ENCODE peak calls at places on chromosomes 13 and 19, in seven cellular contexts. Y is SJSA1; X is hippocampal formation; J is effector memory CD4-positive, alpha-beta T cell; C is Caki2; V is activated naive CD4-positive, alpha-beta T cell treated with Interleukin-2 at 50 U/mL for 16 hours; O is M059J. H is an unnamed sample.

GRCh38 chr13:99191336-99191899 is 9.2 kb upstream of the UBAC2 start:
- DNase-seq in Y (no peak), X (no peak), J (no peak), C (no peak), V (no peak), O (no peak), H (no peak)

GRCh38 chr19:56117376-56117884 is 3.7 kb downstream of the ZNF787 start:
- DNase-seq in Y (no peak), X (no peak), J (no peak), C (no peak), V (no peak), O (no peak), H (no peak)

GRCh38 chr13:30898721-30899188 is 7.3 kb upstream of the MEDAG start:
- DNase-seq in Y (peak; percentile 53), X (no peak), J (no peak), C (peak; percentile 3), V (no peak), O (peak; percentile 90), H (no peak)

GRCh38 chr19:16325671-16326400 is 1.2 kb downstream of the KLF2 start:
- DNase-seq in Y (no peak), X (no peak), J (peak; percentile 36), C (no peak), V (peak; percentile 52), O (no peak), H (peak; percentile 62)

GRCh38 chr19:19224852-19225494 is 13.2 kb downstream of the NCAN start:
- DNase-seq in Y (peak; percentile 73), X (no peak), J (peak; percentile 53), C (peak; percentile 83), V (peak; percentile 76), O (no peak), H (peak; percentile 88)

GRCh38 chr19:3575260-3575741 is 2.6 kb downstream of the HMG20B start:
- DNase-seq in Y (no peak), X (no peak), J (no peak), C (no peak), V (peak; percentile 31), O (no peak), H (no peak)

GRCh38 chr19:5096536-5096935 is 127.6 kb downstream of the KDM4B start:
- DNase-seq in Y (no peak), X (no peak), J (no peak), C (no peak), V (no peak), O (no peak), H (no peak)

GRCh38 chr13:63517376-63517775 is 2101.7 kb upstream of the PCDH20 start:
- DNase-seq in Y (no peak), X (no peak), J (no peak), C (no peak), V (no peak), O (peak; percentile 14), H (no peak)

GRCh38 chr13:32040052-32040642 is 8.6 kb downstream of the FRY start:
- DNase-seq in Y (no peak), X (no peak), J (no peak), C (no peak), V (no peak), O (no peak), H (no peak)

GRCh38 chr13:29748097-29748496 is 102.3 kb downstream of the UBL3 start:
- DNase-seq in Y (no peak), X (no peak), J (no peak), C (no peak), V (no peak), O (no peak), H (no peak)

GRCh38 chr13:97113231-97114001 is 108.7 kb upstream of the MBNL2 start:
- DNase-seq in Y (no peak), X (no peak), J (no peak), C (no peak), V (no peak), O (no peak), H (no peak)

GRCh38 chr19:6000228-6000847 is 22.4 kb upstream of the RANBP3 start:
- DNase-seq in Y (no peak), X (no peak), J (no peak), C (no peak), V (no peak), O (no peak), H (no peak)

GRCh38 chr13:30004204-30004603 is 153.8 kb upstream of the UBL3 start:
- DNase-seq in Y (no peak), X (no peak), J (no peak), C (no peak), V (no peak), O (no peak), H (no peak)

GRCh38 chr19:48006762-48007161 is 12.3 kb downstream of the ELSPBP1 start:
- DNase-seq in Y (no peak), X (no peak), J (no peak), C (no peak), V (no peak), O (peak; percentile 21), H (no peak)

GRCh38 chr19:38554676-38555141 is 63.0 kb downstream of the MAP4K1 start:
- DNase-seq in Y (no peak), X (no peak), J (no peak), C (no peak), V (peak; percentile 20), O (peak; percentile 14), H (no peak)

GRCh38 chr13:110012102-110012739 is 225.8 kb upstream of the IRS2 start:
- DNase-seq in Y (peak; percentile 99), X (no peak), J (no peak), C (peak; percentile 98), V (no peak), O (peak; percentile 95), H (no peak)

GRCh38 chr13:47903836-47904235 is 97.2 kb downstream of the SUCLA2 start:
- DNase-seq in Y (no peak), X (no peak), J (no peak), C (no peak), V (no peak), O (peak; percentile 60), H (no peak)

GRCh38 chr13:88456155-88456554 is 785.0 kb downstream of the SLITRK5 start:
- DNase-seq in Y (no peak), X (no peak), J (no peak), C (no peak), V (no peak), O (no peak), H (no peak)

GRCh38 chr19:48746738-48747575 is at the start of gene IZUMO1:
- DNase-seq in Y (peak; percentile 83), X (peak; percentile 66), J (peak; percentile 21), C (peak; percentile 95), V (peak; percentile 57), O (peak; percentile 83), H (no peak)

GRCh38 chr19:55118401-55118991 is 1.1 kb upstream of the PPP1R12C start:
- DNase-seq in Y (no peak), X (peak; percentile 56), J (no peak), C (no peak), V (no peak), O (no peak), H (no peak)

GRCh38 chr13:114067381-114067885 is 65.0 kb downstream of the RASA3 start:
- DNase-seq in Y (peak; percentile 45), X (no peak), J (no peak), C (no peak), V (peak; percentile 54), O (peak; percentile 68), H (no peak)

GRCh38 chr19:8899356-8899755 is 67.2 kb downstream of the MBD3L1 start:
- DNase-seq in Y (no peak), X (no peak), J (no peak), C (no peak), V (no peak), O (no peak), H (no peak)

GRCh38 chr19:2042485-2043268 is 8.4 kb downstream of the MKNK2 start:
- DNase-seq in Y (no peak), X (no peak), J (no peak), C (no peak), V (no peak), O (no peak), H (no peak)

GRCh38 chr13:67122251-67122650 is 107.9 kb downstream of the PCDH9 start:
- DNase-seq in Y (no peak), X (no peak), J (no peak), C (no peak), V (no peak), O (no peak), H (no peak)

GRCh38 chr19:14473915-14474578 is 1.1 kb downstream of the PTGER1 start:
- DNase-seq in Y (no peak), X (peak; percentile 9), J (no peak), C (no peak), V (no peak), O (peak; percentile 32), H (no peak)

GRCh38 chr13:65909501-65909900 is 1320.6 kb downstream of the PCDH9 start:
- DNase-seq in Y (no peak), X (no peak), J (no peak), C (no peak), V (no peak), O (no peak), H (no peak)

GRCh38 chr19:38685666-38686529 is 38.4 kb downstream of the ACTN4 start:
- DNase-seq in Y (no peak), X (no peak), J (peak; percentile 20), C (peak; percentile 68), V (no peak), O (peak; percentile 81), H (no peak)

GRCh38 chr19:56930647-56931592 is 90.4 kb upstream of the PEG3 start:
- DNase-seq in Y (no peak), X (no peak), J (no peak), C (no peak), V (no peak), O (no peak), H (no peak)

GRCh38 chr19:49129238-49129583 is 9.9 kb downstream of the PPFIA3 start:
- DNase-seq in Y (no peak), X (no peak), J (no peak), C (peak; percentile 90), V (no peak), O (no peak), H (no peak)

GRCh38 chr13:91185294-91185863 is 162.1 kb upstream of the MIR17HG start:
- DNase-seq in Y (no peak), X (no peak), J (no peak), C (peak; percentile 22), V (no peak), O (peak; percentile 1), H (no peak)

GRCh38 chr13:51758691-51759090 is 45.3 kb downstream of the DHRS12 start:
- DNase-seq in Y (peak; percentile 14), X (no peak), J (no peak), C (no peak), V (no peak), O (no peak), H (no peak)

GRCh38 chr19:8206147-8207087 is 2.8 kb upstream of the CERS4 start:
- DNase-seq in Y (no peak), X (no peak), J (no peak), C (no peak), V (no peak), O (no peak), H (no peak)

GRCh38 chr19:47351545-47351944 is 2.4 kb downstream of the DHX34 start:
- DNase-seq in Y (peak; percentile 21), X (no peak), J (no peak), C (peak; percentile 59), V (no peak), O (peak; percentile 43), H (no peak)

GRCh38 chr19:46659151-46660007 is 1.6 kb downstream of the DACT3 start:
- DNase-seq in Y (no peak), X (peak; percentile 53), J (no peak), C (no peak), V (no peak), O (peak; percentile 24), H (no peak)

GRCh38 chr19:11418518-11419506 is at the start of gene RGL3:
- DNase-seq in Y (no peak), X (peak; percentile 26), J (no peak), C (peak; percentile 42), V (no peak), O (peak; percentile 49), H (no peak)

GRCh38 chr13:95452376-95452775 is 100.1 kb upstream of the CLDN10 start:
- DNase-seq in Y (no peak), X (no peak), J (no peak), C (peak; percentile 11), V (no peak), O (peak; percentile 32), H (no peak)

GRCh38 chr13:112819111-112819510 is 129.3 kb downstream of the ATP11A start:
- DNase-seq in Y (no peak), X (no peak), J (no peak), C (no peak), V (no peak), O (no peak), H (no peak)

GRCh38 chr19:38724380-38724854 is 19.9 kb downstream of the CAPN12 start:
- DNase-seq in Y (no peak), X (no peak), J (no peak), C (no peak), V (no peak), O (no peak), H (no peak)

H was measured in stimulated activated effector memory CD8-positive, alpha-beta T cell treated with anti-CD3 and anti-CD28 coated beads, Interleukin-12 subunit alpha, Interleukin-12 subunit beta, amount 100 ng/mL, for 72 hours.